ENCODE peak calls at places on chromosomes 3 and 15, in five cellular contexts. W, J, B, C and A are unnamed samples.

GRCh38 chr15:83398591-83398990 is 48.5 kb upstream of the SH3GL3 start:
- DNase-seq in W (no peak), J (peak; percentile 66), B (no peak), C (no peak), A (no peak)

GRCh38 chr15:72445426-72445825 is 28.7 kb upstream of the ARIH1 start:
- DNase-seq in W (no peak), J (no peak), B (no peak), C (no peak), A (no peak)

GRCh38 chr3:126539558-126540250 is 15.7 kb downstream of the CHST13 start:
- DNase-seq in W (no peak), J (no peak), B (peak; percentile 12), C (no peak), A (peak; percentile 29)

GRCh38 chr3:183224581-183224980 is 28.5 kb upstream of the B3GNT5 start:
- DNase-seq in W (no peak), J (no peak), B (no peak), C (no peak), A (no peak)

GRCh38 chr3:46863261-46863782 is at the start of gene MYL3:
- DNase-seq in W (no peak), J (no peak), B (no peak), C (peak; percentile 50), A (peak; percentile 18)

GRCh38 chr15:78200276-78200930 is 34.0 kb downstream of the ACSBG1 start:
- DNase-seq in W (peak; percentile 8), J (no peak), B (no peak), C (no peak), A (no peak)

GRCh38 chr3:31533169-31533870 is 595 bp downstream of the STT3B start:
- DNase-seq in W (peak; percentile 63), J (peak; percentile 8), B (peak; percentile 51), C (peak; percentile 66), A (peak; percentile 78)

GRCh38 chr3:157429703-157430102 is 6.9 kb upstream of the PTX3 start:
- DNase-seq in W (no peak), J (no peak), B (no peak), C (no peak), A (no peak)

GRCh38 chr3:15427981-15428380 is 583 bp downstream of the EAF1 start:
- DNase-seq in W (peak; percentile 22), J (no peak), B (no peak), C (no peak), A (no peak)

GRCh38 chr3:139084176-139084575 is 39.5 kb upstream of the PRR23C start:
- DNase-seq in W (no peak), J (no peak), B (no peak), C (no peak), A (no peak)

GRCh38 chr15:67564590-67565345 is 22.3 kb downstream of the MAP2K5 start:
- DNase-seq in W (no peak), J (peak; percentile 33), B (no peak), C (no peak), A (no peak)

GRCh38 chr3:129603561-129603942 is 2.9 kb downstream of the PLXND1 start:
- DNase-seq in W (no peak), J (no peak), B (peak; percentile 51), C (no peak), A (no peak)

GRCh38 chr3:145639207-145639606 is 521.8 kb downstream of the PLOD2 start:
- DNase-seq in W (no peak), J (peak; percentile 4), B (no peak), C (no peak), A (no peak)

GRCh38 chr15:56759450-56759845 is 26.1 kb upstream of the ZNF280D start:
- DNase-seq in W (no peak), J (peak; percentile 98), B (peak; percentile 49), C (peak; percentile 32), A (no peak)

GRCh38 chr3:115436767-115437301 is 186.5 kb upstream of the GAP43 start:
- DNase-seq in W (no peak), J (peak; percentile 96), B (no peak), C (no peak), A (no peak)

GRCh38 chr3:11379824-11380281 is 107.7 kb downstream of the ATG7 start:
- DNase-seq in W (no peak), J (peak; percentile 51), B (no peak), C (no peak), A (no peak)

GRCh38 chr15:64912379-64912778 is 677 bp downstream of the ANKDD1A start:
- DNase-seq in W (no peak), J (no peak), B (no peak), C (no peak), A (no peak)

GRCh38 chr3:123732447-123732846 is 147.6 kb upstream of the HACD2 start:
- DNase-seq in W (no peak), J (peak; percentile 91), B (no peak), C (no peak), A (no peak)

GRCh38 chr3:180011927-180012326 is 24.8 kb downstream of the PEX5L start:
- DNase-seq in W (no peak), J (no peak), B (no peak), C (no peak), A (no peak)

GRCh38 chr3:13827256-13827655 is 52.6 kb downstream of the WNT7A start:
- DNase-seq in W (no peak), J (no peak), B (no peak), C (no peak), A (no peak)

GRCh38 chr3:123084738-123085237 is 18.0 kb downstream of the PDIA5 start:
- DNase-seq in W (no peak), J (no peak), B (no peak), C (no peak), A (no peak)

GRCh38 chr15:70023064-70023768 is 74.5 kb downstream of the TLE3 start:
- DNase-seq in W (no peak), J (peak; percentile 92), B (peak; percentile 29), C (no peak), A (peak; percentile 25)

GRCh38 chr3:149554826-149555225 is 80.3 kb downstream of the TM4SF4 start:
- DNase-seq in W (no peak), J (peak; percentile 89), B (no peak), C (no peak), A (no peak)

GRCh38 chr3:177039875-177040274 is 157.4 kb downstream of the TBL1XR1 start:
- DNase-seq in W (no peak), J (no peak), B (no peak), C (no peak), A (no peak)

GRCh38 chr3:136070334-136070733 is 104.8 kb downstream of the PPP2R3A start:
- DNase-seq in W (no peak), J (peak; percentile 84), B (no peak), C (no peak), A (no peak)

GRCh38 chr3:192901435-192901834 is 16.2 kb downstream of the MB21D2 start:
- DNase-seq in W (no peak), J (peak; percentile 99), B (no peak), C (no peak), A (no peak)

GRCh38 chr3:101813817-101814440 is 34.9 kb downstream of the NXPE3 start:
- DNase-seq in W (no peak), J (no peak), B (no peak), C (no peak), A (no peak)

GRCh38 chr3:49017978-49018706 is at the start of gene DALRD3:
- DNase-seq in W (peak; percentile 62), J (peak; percentile 39), B (peak; percentile 71), C (peak; percentile 68), A (peak; percentile 79)

GRCh38 chr15:60682115-60682514 is 203.2 kb upstream of the ICE2 start:
- DNase-seq in W (no peak), J (peak; percentile 56), B (no peak), C (no peak), A (no peak)

GRCh38 chr3:9104121-9104520 is 140.8 kb upstream of the RAD18 start:
- DNase-seq in W (no peak), J (no peak), B (no peak), C (no peak), A (no peak)

GRCh38 chr3:23823620-23824019 is 17.9 kb downstream of the UBE2E1 start:
- DNase-seq in W (no peak), J (no peak), B (no peak), C (no peak), A (no peak)
- H3K4me1 ChIP-seq in W (peaks cover 31% of the 10 kb centered on the region), J (no peaks in the 10 kb centered on the region), B (peaks cover 41% of the 10 kb centered on the region), C (peaks cover 33% of the 10 kb centered on the region), A (peaks cover 61% of the 10 kb centered on the region)

DNA sequence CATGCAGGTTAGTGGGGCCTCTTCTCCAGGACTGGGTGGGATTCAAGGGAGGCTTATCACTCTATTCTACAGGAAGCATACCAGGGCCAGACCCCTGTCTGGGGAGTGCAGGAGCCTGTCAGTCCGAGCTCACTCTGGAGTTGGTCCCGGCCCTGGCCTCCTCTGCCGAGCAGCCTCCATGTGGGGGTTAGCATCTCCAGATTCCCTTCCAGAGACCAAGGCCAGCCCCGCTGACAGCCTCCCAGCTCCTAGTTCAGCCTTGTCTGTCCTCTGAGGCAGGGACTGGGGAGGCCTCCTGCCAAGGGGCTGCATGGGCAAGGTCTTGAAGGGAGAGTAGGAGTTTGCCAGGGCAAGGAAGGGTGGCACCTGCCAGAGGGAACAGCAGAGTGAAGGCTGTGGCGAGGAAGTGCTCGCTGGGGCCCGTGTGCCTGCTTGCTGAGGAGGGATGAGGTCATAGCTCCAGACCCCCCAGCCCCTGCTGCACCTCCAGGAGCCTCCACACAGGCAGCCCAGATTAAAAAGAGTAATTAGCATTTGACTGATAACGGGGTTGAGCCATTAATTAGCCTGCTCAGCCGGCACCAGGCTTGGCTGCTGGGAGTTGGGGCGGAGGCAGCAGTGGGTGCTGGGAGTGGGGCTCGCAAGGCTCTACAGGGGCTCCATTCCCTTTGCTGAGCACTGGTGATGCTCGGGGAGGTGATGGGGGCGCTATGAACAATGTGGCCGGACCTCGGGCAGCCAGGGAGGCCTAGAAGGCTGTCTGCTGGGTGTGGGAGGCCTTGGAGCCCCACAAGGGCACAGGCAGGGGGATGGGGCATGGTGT is 54.3 kb downstream of the DNAJB8 start:
- DNase-seq in W (no peak), J (no peak), B (no peak), C (no peak), A (no peak)
- H3K4me1 ChIP-seq in W (peaks cover 44% of the 10 kb centered on the region), J (peaks cover 14% of the 10 kb centered on the region), B (no peaks in the 10 kb centered on the region), C (peaks cover 4% of the 10 kb centered on the region), A (no peaks in the 10 kb centered on the region)

DNA sequence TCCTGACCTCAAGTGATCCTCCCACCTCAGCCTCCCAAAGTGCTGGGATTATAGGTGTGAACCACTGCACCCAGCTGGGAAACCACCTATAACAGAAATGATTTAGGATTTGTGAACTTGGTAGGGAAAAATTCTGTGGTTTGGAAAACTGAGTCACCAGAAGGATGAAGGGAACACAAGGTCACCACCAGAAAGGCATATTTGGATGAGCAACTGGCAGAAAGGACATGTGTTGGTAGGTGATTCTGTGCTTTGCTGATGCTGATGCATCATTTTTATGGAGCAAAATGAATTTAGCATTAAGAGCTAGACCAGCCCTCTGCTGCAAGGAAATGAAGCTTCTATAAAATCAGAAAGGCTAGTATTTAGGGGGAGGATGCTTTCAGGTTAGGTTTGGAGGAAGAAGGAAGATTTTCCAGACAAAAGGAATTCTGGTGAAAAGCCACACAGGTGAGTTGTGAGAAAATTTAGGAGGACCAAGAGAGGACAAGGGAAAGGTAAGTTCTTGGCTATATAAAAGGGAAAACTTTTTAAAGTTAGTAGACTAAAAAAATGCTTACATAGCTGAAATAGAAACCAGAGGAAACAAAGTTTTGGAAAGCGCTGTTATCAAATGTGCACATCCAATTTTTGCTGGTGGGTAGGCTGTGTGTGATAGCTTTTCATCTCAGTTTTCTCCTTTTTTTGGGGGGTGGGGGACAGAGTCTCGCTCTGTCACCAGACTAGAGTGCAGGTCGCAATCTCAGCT is 3.6 kb downstream of the PXK start:
- DNase-seq in W (no peak), J (peak; percentile 79), B (no peak), C (no peak), A (no peak)
- H3K4me1 ChIP-seq in W (peaks cover 28% of the 10 kb centered on the region), J (peaks cover 28% of the 10 kb centered on the region), B (peaks cover 26% of the 10 kb centered on the region), C (peaks cover 15% of the 10 kb centered on the region), A (peaks cover 35% of the 10 kb centered on the region)

DNA sequence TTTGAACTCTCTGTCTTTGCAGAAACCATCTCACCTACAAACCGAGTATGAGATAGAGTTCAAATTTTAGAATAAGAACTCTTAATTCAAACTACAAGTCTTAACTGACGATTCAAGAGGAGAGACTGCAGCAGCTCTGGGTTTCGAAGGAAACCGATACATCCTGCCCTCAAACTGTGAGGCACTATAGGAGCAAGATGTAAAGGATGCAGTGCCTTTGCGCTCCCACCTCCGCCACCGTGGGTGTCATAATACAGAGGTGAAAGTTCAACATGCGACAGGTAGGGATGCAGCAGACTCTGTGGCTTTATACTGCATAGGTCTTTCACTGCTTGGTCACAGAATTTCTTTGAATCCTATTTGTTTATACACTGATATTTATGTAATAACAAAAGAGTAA is 1097.4 kb upstream of the CFAP20DC start:
- DNase-seq in W (no peak), J (no peak), B (no peak), C (no peak), A (no peak)
- H3K4me1 ChIP-seq in W (no peaks in the 10 kb centered on the region), J (no peaks in the 10 kb centered on the region), B (no peaks in the 10 kb centered on the region), C (no peaks in the 10 kb centered on the region), A (no peaks in the 10 kb centered on the region)